ENCODE peak calls at places on chromosome 13, in eight cellular contexts. H is heart right ventricle; P is IMR-90; Z is CD8-positive, alpha-beta T cell; W is astrocyte; Y is psoas muscle; L is right lobe of liver; S is A549. T is an unnamed sample.
A peak's percentile ranks its signal among the peaks of the same experiment; 100 is the strongest.

GRCh38 chr13:51920267-51920666 is 58.5 kb downstream of the CCDC70 start:
- DNase-seq in Z (no peak), H (no peak), Y (no peak), L (no peak), P (no peak), W (no peak), S (no peak), T (no peak)

GRCh38 chr13:26425439-26426358 is 131.8 kb upstream of the WASF3 start:
- DNase-seq in S (no peak), Y (no peak), L (no peak), H (no peak), P (peak; percentile 88), W (peak; percentile 51), Z (no peak), T (no peak)

GRCh38 chr13:114304346-114305034 is 9.8 kb upstream of the CHAMP1 start:
- DNase-seq in W (no peak), H (no peak), Y (peak; percentile 36), S (no peak), P (no peak), L (no peak), Z (no peak), T (no peak)

GRCh38 chr13:99991806-99992242 is 10.2 kb downstream of the ZIC2 start:
- DNase-seq in W (no peak), Y (no peak), H (no peak), L (no peak), Z (no peak), P (no peak), S (no peak), T (peak; percentile 46)

GRCh38 chr13:77016888-77017623 is 9.9 kb downstream of the FBXL3 start:
- DNase-seq in Z (no peak), W (no peak), Y (no peak), P (no peak), S (no peak), H (no peak), L (no peak), T (no peak)

GRCh38 chr13:98313938-98314292 is 136.8 kb upstream of the RNF113B start:
- DNase-seq in Z (no peak), P (no peak), H (no peak), L (peak; percentile 65), Y (no peak), S (no peak), W (no peak), T (no peak)

GRCh38 chr13:110300090-110300815 is 6.7 kb downstream of the COL4A1 start:
- DNase-seq in H (no peak), L (no peak), Y (no peak), S (no peak), Z (no peak), P (peak; percentile 69), W (no peak), T (peak; percentile 18)

GRCh38 chr13:87820221-87820620 is 149.1 kb downstream of the SLITRK5 start:
- DNase-seq in L (no peak), P (no peak), Z (no peak), W (no peak), H (no peak), S (no peak), Y (no peak), T (no peak)

GRCh38 chr13:46531953-46532352 is 21.0 kb upstream of the LRCH1 start:
- DNase-seq in H (no peak), Z (no peak), P (no peak), S (peak; percentile 14), W (no peak), L (no peak), Y (no peak), T (no peak)

GRCh38 chr13:28408235-28408848 is 86.6 kb downstream of the FLT1 start:
- DNase-seq in H (peak; percentile 57), L (peak; percentile 56), Y (peak; percentile 51), P (no peak), W (no peak), Z (no peak), S (no peak), T (peak; percentile 77)

GRCh38 chr13:86601351-86601750 is 802.1 kb upstream of the SLITRK6 start:
- DNase-seq in P (peak; percentile 20), Y (no peak), Z (no peak), H (no peak), S (no peak), L (no peak), W (peak; percentile 34), T (no peak)

GRCh38 chr13:33351324-33351723 is 65.8 kb upstream of the STARD13 start:
- DNase-seq in Y (no peak), H (no peak), S (peak; percentile 25), P (peak; percentile 64), Z (no peak), W (peak; percentile 55), L (no peak), T (no peak)

GRCh38 chr13:48302920-48303330 is 626 bp upstream of the RB1 start:
- DNase-seq in W (no peak), Z (no peak), P (peak; percentile 37), H (no peak), L (no peak), Y (no peak), S (no peak), T (no peak)

GRCh38 chr13:72199640-72200039 is 332.6 kb upstream of the DACH1 start:
- DNase-seq in L (no peak), H (no peak), Y (no peak), Z (no peak), W (no peak), P (no peak), S (no peak), T (no peak)

GRCh38 chr13:107271226-107271625 is 703.3 kb upstream of the ARGLU1 start:
- DNase-seq in Y (no peak), Z (no peak), S (no peak), H (no peak), W (peak; percentile 58), P (peak; percentile 50), L (no peak), T (no peak)

GRCh38 chr13:69641773-69642172 is 465.9 kb upstream of the ATXN8OS start:
- DNase-seq in P (no peak), S (no peak), Z (no peak), W (no peak), H (no peak), Y (no peak), L (no peak), T (no peak)

GRCh38 chr13:104694397-104694796 is 1628.2 kb upstream of the SLC10A2 start:
- DNase-seq in H (no peak), L (no peak), W (no peak), S (no peak), Z (no peak), P (no peak), Y (no peak), T (no peak)

GRCh38 chr13:76711515-76712182 is 174.6 kb downstream of the KCTD12 start:
- DNase-seq in W (peak; percentile 92), H (no peak), S (peak; percentile 10), Y (no peak), Z (no peak), P (peak; percentile 94), L (no peak), T (peak; percentile 68)

GRCh38 chr13:112905990-112906641 is 62.9 kb upstream of the MCF2L start:
- DNase-seq in Y (no peak), W (no peak), L (no peak), P (no peak), H (no peak), S (no peak), Z (no peak), T (no peak)
- H3K27ac ChIP-seq in Y (no peak overlapping the region), W (no peak overlapping the region), L (no peak overlapping the region), P (no peak overlapping the region), H (no peak overlapping the region), S (no peak overlapping the region), Z (no peak overlapping the region), T (no peak overlapping the region)

GRCh38 chr13:38697197-38697596 is 10.3 kb downstream of the FREM2 start:
- DNase-seq in P (no peak), Z (no peak), W (no peak), H (no peak), Y (no peak), S (no peak), L (no peak), T (no peak)

GRCh38 chr13:38693641-38694040 is 6.8 kb downstream of the FREM2 start:
- DNase-seq in Z (no peak), W (no peak), P (no peak), Y (no peak), H (no peak), L (no peak), S (no peak), T (no peak)

GRCh38 chr13:38693168-38693567 is 6.3 kb downstream of the FREM2 start:
- DNase-seq in H (no peak), Y (no peak), L (no peak), Z (no peak), W (no peak), P (no peak), S (no peak), T (no peak)

GRCh38 chr13:38702609-38703008 is 15.7 kb downstream of the FREM2 start:
- DNase-seq in W (no peak), Y (no peak), H (no peak), L (no peak), Z (no peak), S (no peak), P (no peak), T (no peak)

DNA sequence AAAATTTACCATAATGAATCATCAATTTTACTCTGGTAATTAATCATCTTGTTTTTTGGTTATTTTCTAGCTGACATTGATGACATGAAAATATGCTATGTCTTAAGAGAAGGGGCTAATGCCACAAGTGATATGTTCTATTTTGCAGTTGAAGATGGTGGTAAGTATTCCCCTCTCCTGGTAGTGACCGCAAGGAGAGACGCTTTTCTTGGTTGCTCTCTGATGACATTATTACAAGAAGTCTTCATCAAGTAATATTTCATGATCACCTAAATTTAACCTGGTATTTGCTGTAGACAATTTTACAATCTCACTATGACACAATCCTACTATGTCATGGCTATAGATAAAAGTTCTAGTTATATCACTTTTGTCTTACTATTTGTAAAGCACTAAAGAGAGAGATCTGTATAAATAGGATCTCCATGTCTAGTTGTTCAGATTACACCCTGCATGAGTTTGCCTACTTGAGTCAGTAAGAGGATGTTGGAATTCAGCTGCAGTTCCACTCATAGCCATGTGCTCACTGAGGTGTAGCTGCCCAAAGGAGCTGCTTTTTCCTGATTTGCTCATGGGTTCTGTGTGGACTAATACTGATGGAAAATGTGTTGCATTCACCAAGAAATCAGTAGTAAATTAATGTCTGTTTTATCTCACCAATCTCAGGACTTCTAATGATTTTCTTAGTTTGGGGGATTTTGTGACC is 10.9 kb downstream of the FREM2 start:
- DNase-seq in W (no peak), S (no peak), L (no peak), Y (no peak), Z (no peak), H (no peak), P (no peak), T (no peak)
- TF ChIP-seq CTCF in W (no peak), S (no peak), L (no peak), Y (peak; percentile 28), Z (no peak), H (no peak), P (no peak), T (no peak)

GRCh38 chr13:49874430-49874829 is 61.7 kb downstream of the SPRYD7 start:
- DNase-seq in P (no peak), W (no peak), L (no peak), H (no peak), Z (no peak), S (no peak), Y (no peak), T (no peak)
- H3K9me3 ChIP-seq in P (peaks cover 25% of the 10 kb centered on the region), W (peaks cover 19% of the 10 kb centered on the region), L (no peaks in the 10 kb centered on the region), H (no peaks in the 10 kb centered on the region), Z (peaks cover 3% of the 10 kb centered on the region), S (peaks cover 25% of the 10 kb centered on the region), Y (peaks cover 6% of the 10 kb centered on the region), T (peaks cover 14% of the 10 kb centered on the region)

DNA sequence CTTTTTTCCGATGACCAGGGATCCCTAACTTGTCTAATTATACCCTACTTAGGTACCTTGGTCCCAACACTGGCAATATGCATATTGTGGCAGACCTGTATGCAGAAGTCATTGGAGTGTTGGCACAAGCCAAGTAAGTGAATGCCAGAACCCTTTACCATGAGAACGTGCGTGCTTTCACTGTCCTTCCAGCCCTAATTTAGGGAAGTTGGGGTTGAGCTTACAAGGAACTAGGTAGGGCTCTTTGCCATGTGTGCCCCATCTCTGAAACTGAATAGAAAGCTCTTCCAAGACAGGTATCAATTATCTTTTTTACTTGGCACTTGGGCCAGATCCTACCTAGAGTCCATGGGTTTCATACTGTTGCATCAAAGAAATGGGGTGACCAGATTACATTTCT is 93.2 kb downstream of the FRY start:
- DNase-seq in Y (no peak), Z (no peak), L (no peak), S (no peak), W (no peak), H (no peak), P (no peak), T (no peak)
- H3K27ac ChIP-seq in Y (peak overlapping the region; percentile 47), Z (no peak overlapping the region), L (no peak overlapping the region), S (no peak overlapping the region), W (no peak overlapping the region), H (peak overlapping the region; percentile 86), P (no peak overlapping the region), T (peak overlapping the region; percentile 68)